ENCODE peak calls at places on chromosomes 7 and 10, in four cellular contexts. L, D, K and H are unnamed samples.
A peak's percentile ranks its signal among the peaks of the same experiment; 100 is the strongest.

GRCh38 chr10:127992376-127992775 is 85.5 kb downstream of the PTPRE start:
- DNase-seq in K (no peak), L (no peak), D (no peak), H (no peak)

GRCh38 chr7:47336178-47337020 is 245.5 kb downstream of the TNS3 start:
- DNase-seq in L (no peak), K (no peak), D (no peak), H (no peak)

GRCh38 chr7:105298439-105298894 is 90.3 kb downstream of the SRPK2 start:
- DNase-seq in L (no peak), D (no peak), K (no peak), H (peak; percentile 23)

GRCh38 chr10:121590772-121591171 is 7.5 kb downstream of the FGFR2 start:
- DNase-seq in D (no peak), K (no peak), L (no peak), H (no peak)

GRCh38 chr7:20218261-20218660 is 1.1 kb upstream of the MACC1 start:
- DNase-seq in L (peak; percentile 19), D (peak; percentile 20), K (no peak), H (no peak)

GRCh38 chr10:102159051-102159597 is 6.9 kb downstream of the NOLC1 start:
- DNase-seq in K (no peak), D (no peak), L (no peak), H (no peak)

GRCh38 chr7:87564290-87564963 is 36.3 kb downstream of the ABCB1 start:
- DNase-seq in K (no peak), D (peak; percentile 10), L (peak; percentile 20), H (peak; percentile 56)

GRCh38 chr7:148515728-148516715 is 74.5 kb upstream of the C7orf33 start:
- DNase-seq in D (no peak), K (no peak), L (no peak), H (no peak)

GRCh38 chr7:147584771-147585193 is 1005.8 kb upstream of the C7orf33 start:
- DNase-seq in L (no peak), K (no peak), D (no peak), H (no peak)

GRCh38 chr10:122461367-122461728 is at the start of gene HTRA1:
- DNase-seq in K (no peak), L (no peak), D (no peak), H (peak; percentile 71)

GRCh38 chr7:27312820-27313219 is 70.2 kb downstream of the EVX1 start:
- DNase-seq in D (no peak), K (no peak), L (no peak), H (no peak)

GRCh38 chr7:12257582-12257981 is 46.5 kb downstream of the TMEM106B start:
- DNase-seq in L (peak; percentile 7), K (peak; percentile 86), D (peak; percentile 6), H (no peak)

GRCh38 chr10:44935961-44936285 is 23.7 kb upstream of the RASSF4 start:
- DNase-seq in K (no peak), D (no peak), L (no peak), H (no peak)

GRCh38 chr7:108286290-108286904 is 156.2 kb upstream of the LAMB4 start:
- DNase-seq in K (no peak), D (no peak), L (no peak), H (no peak)

GRCh38 chr7:4996696-4997222 is 37.8 kb upstream of the MMD2 start:
- DNase-seq in K (no peak), L (no peak), D (no peak), H (no peak)

GRCh38 chr10:100742936-100743335 is 2.4 kb upstream of the PAX2 start:
- DNase-seq in K (no peak), L (no peak), D (no peak), H (no peak)

GRCh38 chr7:128827248-128827958 is 2.8 kb upstream of the FLNC start:
- DNase-seq in D (peak; percentile 88), L (no peak), K (no peak), H (no peak)

GRCh38 chr7:50295133-50295532 is 9.4 kb upstream of the IKZF1 start:
- DNase-seq in D (no peak), L (no peak), K (no peak), H (no peak)

GRCh38 chr7:155291045-155291530 is 6.6 kb upstream of the INSIG1 start:
- DNase-seq in K (no peak), D (peak; percentile 95), L (peak; percentile 2), H (no peak)

GRCh38 chr10:102310356-102311024 is 65.2 kb downstream of the GBF1 start:
- DNase-seq in D (no peak), K (no peak), L (peak; percentile 76), H (no peak)

GRCh38 chr10:113552014-113552413 is 839 bp upstream of the HABP2 start:
- DNase-seq in L (no peak), K (no peak), D (no peak), H (no peak)

GRCh38 chr10:107546239-107546638 is 381.7 kb upstream of the SORCS1 start:
- DNase-seq in D (no peak), L (no peak), K (no peak), H (no peak)

GRCh38 chr10:91887075-91887899 is 22.0 kb downstream of the FGFBP3 start:
- DNase-seq in D (no peak), K (no peak), L (peak; percentile 58), H (peak; percentile 92)

GRCh38 chr10:125009580-125010235 is 67.8 kb downstream of the ZRANB1 start:
- DNase-seq in L (no peak), D (no peak), K (no peak), H (no peak)

GRCh38 chr7:26151953-26152781 is at the start of gene NFE2L3:
- DNase-seq in K (no peak), D (peak; percentile 91), L (peak; percentile 76), H (peak; percentile 73)

GRCh38 chr7:26155531-26156375 is 3.8 kb downstream of the NFE2L3 start:
- DNase-seq in D (no peak), K (no peak), L (peak; percentile 39), H (no peak)

GRCh38 chr7:26153246-26153822 is 1.3 kb downstream of the NFE2L3 start:
- DNase-seq in D (peak; percentile 24), K (no peak), L (no peak), H (no peak)

GRCh38 chr7:26151650-26151952 is 397 bp upstream of the NFE2L3 start:
- DNase-seq in K (no peak), L (no peak), D (no peak), H (no peak)

DNA sequence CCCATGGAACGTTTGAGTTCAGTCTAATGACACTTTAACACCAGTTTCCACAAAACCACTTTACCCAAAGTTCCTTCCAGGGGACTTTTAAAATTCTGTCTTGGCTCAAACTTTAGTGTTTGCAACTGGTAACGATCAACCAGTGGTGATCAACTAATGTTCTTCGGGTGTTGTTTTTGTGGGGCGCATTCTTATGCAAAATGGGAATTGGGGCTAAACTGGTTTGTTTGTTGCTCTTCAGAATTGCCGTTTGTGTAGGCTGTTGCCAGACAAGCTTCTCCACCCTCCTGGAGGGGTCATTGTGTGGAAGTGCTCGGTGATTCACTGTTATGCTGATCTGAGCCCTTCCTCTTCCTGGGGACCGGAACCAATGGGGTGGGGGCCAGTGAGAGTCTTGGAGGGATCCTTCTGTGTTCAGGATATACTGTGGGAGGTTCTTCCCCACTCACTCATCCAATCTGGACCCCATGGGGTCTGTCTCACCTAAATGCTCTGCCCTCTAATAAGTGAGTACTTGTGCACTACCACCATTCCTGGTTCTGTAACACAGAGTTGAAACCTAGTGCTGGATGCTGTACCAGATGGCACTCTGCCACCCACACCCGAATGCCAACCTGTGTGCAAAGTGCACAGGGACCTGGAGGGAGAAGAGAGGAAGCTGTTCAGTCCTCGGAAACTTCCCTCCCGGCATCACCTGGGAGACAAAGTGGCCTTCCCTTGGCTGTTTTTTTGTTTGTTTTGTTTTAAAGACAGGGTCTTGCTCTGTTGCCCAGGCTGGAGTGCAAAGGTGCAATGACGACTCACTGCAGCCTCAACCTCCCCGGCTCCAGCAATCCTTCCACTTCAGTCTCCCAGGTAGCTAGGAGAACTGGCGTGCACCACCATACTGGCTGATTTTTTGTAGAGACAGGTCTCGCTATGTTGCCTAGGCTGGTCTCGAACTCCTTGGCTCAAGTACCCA is 2.1 kb downstream of the NFE2L3 start:
- DNase-seq in D (peak; percentile 62), L (no peak), K (no peak), H (peak; percentile 67)
- TF ChIP-seq ETV6 in D (no peak), L (no peak), K (no peak), H (no peak)

GRCh38 chr10:97686962-97687784 is at the start of gene AVPI1:
- DNase-seq in L (peak; percentile 95), K (peak; percentile 76), D (peak; percentile 96), H (peak; percentile 98)

GRCh38 chr10:97690138-97690537 is 3.1 kb upstream of the AVPI1 start:
- DNase-seq in L (no peak), D (no peak), K (no peak), H (no peak)

GRCh38 chr10:97687785-97688781 is 1.0 kb upstream of the AVPI1 start:
- DNase-seq in L (peak; percentile 66), K (no peak), D (peak; percentile 38), H (no peak)

GRCh38 chr10:97686301-97686961 is 610 bp downstream of the AVPI1 start:
- DNase-seq in L (no peak), K (no peak), D (peak; percentile 14), H (no peak)

DNA sequence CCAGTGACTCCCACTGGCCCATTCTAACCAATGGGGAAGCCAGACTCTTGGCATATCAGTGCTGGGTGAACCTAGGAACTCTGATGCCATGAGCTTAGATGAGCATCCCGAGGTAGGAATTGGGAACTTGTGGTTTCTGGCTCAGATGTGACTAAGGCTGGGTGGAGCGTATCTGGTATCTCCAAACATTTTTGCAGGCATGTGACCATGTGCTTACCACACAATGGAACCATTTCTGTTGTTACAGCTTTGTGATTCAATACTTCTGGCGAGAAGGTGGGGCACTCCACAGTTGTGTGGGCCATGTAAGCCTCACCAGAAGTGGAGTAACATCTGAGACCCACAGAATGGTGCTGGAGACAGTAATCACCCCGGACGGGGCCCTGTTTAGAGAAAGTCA is 2.6 kb upstream of the AVPI1 start:
- DNase-seq in K (no peak), L (no peak), D (peak; percentile 60), H (no peak)
- TF ChIP-seq USF2 in K (no peak), L (no peak), D (peak; percentile 42), H (no peak)

GRCh38 chr7:81529785-81530184 is 240.1 kb downstream of the HGF start:
- DNase-seq in L (no peak), D (no peak), K (no peak), H (no peak)

GRCh38 chr7:81534996-81535395 is 234.9 kb downstream of the HGF start:
- DNase-seq in L (no peak), D (no peak), K (no peak), H (no peak)

GRCh38 chr7:81534446-81534845 is 235.4 kb downstream of the HGF start:
- DNase-seq in L (no peak), K (no peak), D (no peak), H (no peak)
- TF ChIP-seq ETV6 in L (no peak), K (no peak), D (no peak), H (no peak)

DNA sequence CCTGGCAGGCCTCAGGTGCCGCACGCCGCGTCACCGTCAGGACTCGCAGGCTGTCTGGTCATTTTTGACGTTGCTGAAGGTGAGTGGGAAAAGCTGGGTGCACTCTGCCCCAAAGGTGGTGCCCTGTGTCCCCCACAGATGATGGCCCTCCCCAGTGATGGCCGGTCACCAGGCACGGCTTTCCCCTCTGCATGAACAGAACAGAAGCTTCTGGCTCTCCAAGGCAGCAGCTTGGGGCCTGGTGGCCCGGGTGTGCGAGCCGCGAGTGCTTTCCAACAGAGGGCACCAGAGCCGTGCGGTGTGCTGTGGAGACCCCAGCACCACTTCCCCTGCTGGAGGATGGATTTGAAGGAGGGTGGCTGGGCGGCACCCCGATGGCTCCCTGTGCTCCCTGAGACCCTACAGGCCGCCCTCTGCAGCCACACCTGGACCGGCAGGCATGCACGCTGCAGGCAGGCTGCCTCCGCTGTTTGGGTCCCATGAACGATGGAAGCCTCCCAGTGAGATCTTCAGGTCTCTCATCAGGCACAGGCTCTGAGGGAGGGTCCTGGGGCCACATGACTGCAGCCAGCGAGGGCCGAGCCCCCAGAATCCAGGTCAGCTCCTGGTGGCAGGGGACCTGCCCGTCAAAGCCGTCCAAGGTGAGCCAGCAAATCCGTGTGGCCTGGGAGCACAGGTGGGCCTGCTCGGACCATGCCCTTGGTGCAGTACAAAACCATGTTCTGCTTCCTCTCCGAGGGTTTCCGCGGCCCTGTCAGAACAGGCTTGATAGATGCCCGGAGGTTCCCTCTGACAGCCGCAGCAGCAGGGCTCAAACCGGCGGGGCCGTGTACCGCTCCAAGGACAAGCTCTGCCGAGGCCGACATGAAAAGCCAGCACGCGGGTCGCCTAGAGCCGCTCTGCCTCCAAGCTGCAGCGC is 195.4 kb downstream of the EBF3 start:
- DNase-seq in L (no peak), D (no peak), K (no peak), H (peak; percentile 73)
- TF ChIP-seq USF2 in L (no peak), D (no peak), K (no peak), H (no peak)